ENCODE peak calls at places on chromosomes 2 and 18, in ten cellular contexts. E is hippocampal formation, P is fibroblast of pulmonary artery, L is RWPE2, J is fibroblast of mammary gland, H is DMS 273 treated with DMSO at 0.1 percent for 48 hours, K is nucleus accumbens, V is heart right ventricle, W is GM12865, S is stomach. Y is an unnamed sample.

GRCh38 chr2:222304737-222305509 is 6.1 kb upstream of the PAX3 start:
- DNase-seq in E (no peak), P (no peak), L (no peak), J (no peak), H (no peak), K (no peak), V (no peak), W (no peak), S (no peak), Y (no peak)

GRCh38 chr2:160394153-160394552 is 99.5 kb downstream of the RBMS1 start:
- DNase-seq in E (no peak), P (no peak), L (no peak), J (no peak), H (no peak), K (no peak), V (no peak), W (peak; percentile 38), S (no peak), Y (no peak)

GRCh38 chr2:109087055-109087663 is 41.8 kb upstream of the SH3RF3 start:
- DNase-seq in E (no peak), P (no peak), L (no peak), J (no peak), H (no peak), K (no peak), V (no peak), W (no peak), S (no peak), Y (no peak)

GRCh38 chr2:3504741-3505140 is 14.6 kb downstream of the ADI1 start:
- DNase-seq in E (no peak), P (no peak), L (no peak), J (no peak), H (no peak), K (no peak), V (no peak), W (no peak), S (no peak), Y (no peak)

GRCh38 chr18:63309422-63309821 is 10.1 kb downstream of the BCL2 start:
- DNase-seq in E (no peak), P (no peak), L (no peak), J (no peak), H (no peak), K (no peak), V (no peak), W (no peak), S (no peak), Y (no peak)

GRCh38 chr18:73164430-73164829 is 296.6 kb upstream of the NETO1 start:
- DNase-seq in E (no peak), P (no peak), L (no peak), J (no peak), H (no peak), K (no peak), V (no peak), W (no peak), S (no peak), Y (no peak)

GRCh38 chr18:8800445-8800844 is 95.1 kb downstream of the MTCL1 start:
- DNase-seq in E (no peak), P (peak; percentile 96), L (peak; percentile 79), J (peak; percentile 96), H (no peak), K (no peak), V (no peak), W (no peak), S (no peak), Y (no peak)

GRCh38 chr2:126527836-126528490 is 128.0 kb upstream of the GYPC start:
- DNase-seq in E (no peak), P (peak; percentile 79), L (no peak), J (peak; percentile 46), H (peak; percentile 6), K (no peak), V (peak; percentile 51), W (peak; percentile 79), S (peak; percentile 61), Y (no peak)

GRCh38 chr2:45804990-45805755 is 153.7 kb downstream of the PRKCE start:
- DNase-seq in E (no peak), P (no peak), L (no peak), J (no peak), H (no peak), K (no peak), V (no peak), W (no peak), S (no peak), Y (no peak)

GRCh38 chr2:213150315-213150951 is 979 bp downstream of the IKZF2 start:
- DNase-seq in E (peak; percentile 28), P (peak; percentile 25), L (no peak), J (peak; percentile 20), H (no peak), K (no peak), V (no peak), W (peak; percentile 41), S (no peak), Y (peak; percentile 24)

GRCh38 chr2:218343591-218343990 is 13.1 kb upstream of the CATIP start:
- DNase-seq in E (no peak), P (peak; percentile 72), L (no peak), J (peak; percentile 42), H (no peak), K (no peak), V (no peak), W (no peak), S (no peak), Y (no peak)

GRCh38 chr2:128314348-128315121 is 4.1 kb downstream of the HS6ST1 start:
- DNase-seq in E (no peak), P (no peak), L (peak; percentile 30), J (no peak), H (no peak), K (no peak), V (peak; percentile 31), W (peak; percentile 2), S (peak; percentile 25), Y (peak; percentile 5)

GRCh38 chr2:108573070-108573469 is 38.8 kb downstream of the LIMS1 start:
- DNase-seq in E (no peak), P (peak; percentile 84), L (no peak), J (peak; percentile 87), H (no peak), K (no peak), V (no peak), W (no peak), S (no peak), Y (no peak)

GRCh38 chr2:177265834-177266817 is 1.6 kb upstream of the NFE2L2 start:
- DNase-seq in E (no peak), P (peak; percentile 83), L (no peak), J (no peak), H (no peak), K (no peak), V (no peak), W (peak; percentile 43), S (no peak), Y (no peak)